ENCODE peak calls at places on chromosomes 7 and 10, in five cellular contexts. E is hepatocyte, M is HCT116, V is K562, L is PC-9. J is an unnamed sample.

GRCh38 chr7:14446829-14447228 is 455.7 kb downstream of the DGKB start:
- DNase-seq in V (no peak), L (no peak), E (no peak), M (no peak), J (no peak)

GRCh38 chr10:116833986-116834760 is 15.1 kb upstream of the ENO4 start:
- DNase-seq in L (no peak), E (peak), M (no peak), V (no peak), J (no peak)

GRCh38 chr10:60536529-60537114 is 146.9 kb upstream of the ANK3 start:
- DNase-seq in E (no peak), M (peak), V (no peak), L (no peak), J (peak)

GRCh38 chr10:14665304-14665703 is 109.4 kb downstream of the FAM107B start:
- DNase-seq in V (no peak), M (no peak), L (no peak), E (peak), J (peak)

GRCh38 chr10:2949221-2949947 is 118.0 kb upstream of the PFKP start:
- DNase-seq in V (no peak), M (no peak), L (no peak), E (no peak), J (no peak)

GRCh38 chr10:13338337-13339128 is 9.6 kb downstream of the SEPHS1 start:
- DNase-seq in M (no peak), E (peak), L (no peak), V (no peak), J (no peak)

GRCh38 chr7:8931906-8932646 is 498.7 kb downstream of the NXPH1 start:
- DNase-seq in M (no peak), L (no peak), V (peak), E (no peak), J (no peak)

GRCh38 chr7:157501576-157501975 is 164.8 kb downstream of the DNAJB6 start:
- DNase-seq in M (no peak), E (no peak), V (no peak), L (no peak), J (no peak)

GRCh38 chr7:24455813-24456525 is 117.3 kb upstream of the PALS2 start:
- DNase-seq in V (no peak), M (no peak), E (no peak), L (no peak), J (no peak)

GRCh38 chr10:113681533-113682470 is 2.1 kb downstream of the CASP7 start:
- DNase-seq in M (no peak), V (no peak), L (no peak), E (no peak), J (no peak)

GRCh38 chr7:132503415-132503814 is 72.9 kb downstream of the PLXNA4 start:
- DNase-seq in M (no peak), L (no peak), V (no peak), E (no peak), J (no peak)

GRCh38 chr7:99955247-99955646 is 20.6 kb downstream of the AZGP1 start:
- DNase-seq in M (peak), E (no peak), V (no peak), L (peak), J (peak)

GRCh38 chr7:106622654-106623314 is 38.2 kb downstream of the CCDC71L start:
- DNase-seq in E (no peak), L (no peak), V (no peak), M (no peak), J (no peak)

GRCh38 chr10:132231656-132232552 is 45.2 kb downstream of the DPYSL4 start:
- DNase-seq in V (no peak), M (no peak), E (no peak), L (no peak), J (no peak)

GRCh38 chr10:70810967-70811366 is 4.8 kb upstream of the SGPL1 start:
- DNase-seq in L (no peak), E (no peak), M (no peak), V (no peak), J (no peak)

DNA sequence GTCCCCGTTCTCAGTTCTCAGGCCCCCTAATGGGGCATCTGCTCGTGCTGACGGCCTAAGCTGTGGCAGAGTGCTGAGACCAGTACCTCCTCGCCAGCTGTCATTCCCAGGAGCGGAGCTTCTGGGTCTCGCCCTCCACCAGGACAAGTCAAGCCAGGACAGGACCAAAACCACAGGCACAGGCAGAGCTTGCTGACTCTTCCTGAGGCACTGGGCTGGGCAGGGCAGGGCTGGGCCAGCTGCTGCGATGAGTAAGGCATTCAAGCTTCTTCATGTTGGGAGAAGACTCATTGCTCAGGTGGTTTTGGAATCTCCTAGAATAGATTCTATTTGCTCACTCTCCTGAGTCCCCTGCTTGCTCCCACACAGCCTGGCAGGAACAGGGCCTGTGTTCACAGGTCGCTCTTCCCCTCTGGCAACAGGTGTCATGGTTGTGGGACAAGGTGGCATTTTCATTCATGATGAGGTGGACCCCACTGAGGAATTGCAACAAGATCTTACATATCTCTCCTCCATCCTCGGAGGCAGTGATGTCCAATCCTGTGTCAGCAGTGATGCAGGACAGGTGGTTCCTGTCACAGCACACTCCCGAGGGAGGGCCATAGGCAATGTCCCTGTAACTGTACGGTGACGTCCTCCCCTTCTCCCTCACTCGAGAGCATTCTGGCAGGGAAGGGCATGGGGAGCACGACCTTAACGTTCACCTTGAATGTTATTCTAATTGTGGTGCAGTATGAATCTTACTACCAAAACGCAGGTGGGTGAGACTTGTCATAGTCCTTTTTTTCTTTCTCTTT is 17.0 kb upstream of the SH3PXD2A start:
- DNase-seq in M (no peak), V (no peak), L (peak), E (no peak), J (peak)
- H3K4me2 ChIP-seq in M (peak), V (no peak), L (peak), E (no peak), J (peak)

DNA sequence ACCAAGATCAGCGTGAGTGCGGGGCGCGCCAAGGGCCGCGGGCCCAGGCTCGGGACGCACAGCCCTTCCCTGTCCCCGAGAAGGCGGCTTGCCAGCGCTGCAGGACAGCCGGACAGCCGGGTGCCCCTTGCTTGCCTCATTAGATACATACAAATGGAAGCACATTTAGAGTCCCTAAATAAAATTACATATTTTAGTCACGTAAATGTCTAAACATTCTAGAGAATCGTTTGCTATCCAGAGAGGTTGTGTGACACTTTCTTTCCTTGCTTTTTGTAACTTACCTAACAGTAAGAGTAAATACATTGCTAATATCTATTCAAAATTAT is 4.8 kb downstream of the VSTM2A start:
- DNase-seq in L (no peak), M (no peak), E (no peak), V (no peak), J (no peak)
- TF ChIP-seq EZH2 in L (peak), M (no peak), E (peak), V (no peak), J (peak)

GRCh38 chr7:54888067-54888735 is 129.2 kb upstream of the SEC61G start:
- DNase-seq in E (no peak), V (no peak), L (no peak), M (no peak), J (no peak)
- H3K4me2 ChIP-seq in E (peak), V (no peak), L (no peak), M (no peak), J (peak)

GRCh38 chr10:100817268-100817839 is 72.0 kb downstream of the PAX2 start:
- DNase-seq in L (no peak), M (no peak), V (peak), E (no peak), J (no peak)
- TF ChIP-seq EZH2 in L (no peak), M (no peak), V (no peak), E (no peak), J (no peak)

DNA sequence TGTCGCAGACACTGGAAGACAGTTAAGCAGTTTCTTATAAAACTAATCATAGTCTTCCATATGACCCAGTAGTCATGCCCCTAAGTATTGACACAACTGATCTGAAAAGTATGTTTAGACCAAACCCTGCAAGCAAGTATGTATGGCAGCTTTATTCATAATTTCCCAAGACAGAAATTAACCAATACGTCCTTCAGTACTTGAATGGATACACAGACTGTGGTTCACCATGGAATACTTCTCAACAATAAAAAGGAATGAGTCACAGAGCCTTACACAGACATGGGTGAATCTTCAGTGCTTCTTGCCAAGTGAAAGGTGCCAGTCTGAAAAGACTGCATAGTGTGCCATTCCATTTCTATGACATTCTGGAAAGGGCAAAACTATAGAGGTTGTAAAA is 50.2 kb upstream of the AKR1E2 start:
- DNase-seq in L (no peak), V (no peak), E (no peak), M (no peak), J (peak)
- H3K4me2 ChIP-seq in L (no peak), V (no peak), E (no peak), M (no peak), J (no peak)

DNA sequence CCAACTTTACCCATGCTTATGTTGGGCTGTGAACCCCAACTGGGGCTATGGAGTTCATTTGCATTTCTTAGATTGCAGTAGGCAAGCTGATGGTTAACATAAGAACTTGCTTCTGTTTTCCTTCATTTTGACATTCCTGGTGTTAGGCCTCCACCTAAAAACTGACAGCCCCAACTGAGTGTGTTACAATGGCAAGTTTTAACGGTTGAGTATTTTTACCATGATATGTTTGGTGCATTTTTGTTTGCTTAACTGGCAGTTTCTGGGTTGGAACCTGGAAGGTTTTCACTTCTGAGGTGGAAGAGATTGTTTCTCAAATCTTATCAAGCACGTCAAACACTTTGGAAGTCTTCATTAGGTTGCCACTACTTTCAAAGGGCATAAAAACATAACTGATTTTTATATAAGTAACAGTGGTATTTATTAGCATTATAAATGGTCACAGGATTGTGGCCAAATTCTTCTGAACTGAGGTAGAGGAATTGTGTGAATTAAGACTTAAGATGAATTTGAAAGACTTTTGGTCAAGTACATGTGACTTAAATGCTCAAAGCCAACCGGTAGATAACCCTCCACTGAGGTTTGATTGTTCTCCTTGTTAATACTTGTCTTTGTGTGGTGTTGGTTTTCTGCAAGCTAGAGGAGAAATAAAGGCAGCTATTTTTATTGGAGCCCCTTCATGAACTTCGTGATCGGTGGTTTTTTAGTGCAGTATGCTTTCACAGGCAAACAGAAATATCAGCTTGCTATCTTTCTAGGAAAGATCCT is 2.8 kb downstream of the BMI1 start:
- DNase-seq in V (no peak), E (no peak), L (no peak), M (no peak), J (no peak)
- TF ChIP-seq EZH2 in V (no peak), E (no peak), L (no peak), M (no peak), J (no peak)